ENCODE peak calls at places on chromosomes 12 and 14, in four cellular contexts. M is Caki2, I is NB4, F is ovary. C is an unnamed sample.

GRCh38 chr14:102722646-102723045 is 54.6 kb upstream of the TRAF3 start:
- DNase-seq in M (no peak), I (no peak), F (no peak), C (no peak)

GRCh38 chr14:79852975-79853374 is 358.3 kb downstream of the DIO2 start:
- DNase-seq in M (no peak), I (no peak), F (no peak), C (no peak)

GRCh38 chr12:57765698-57766463 is 997 bp downstream of the CYP27B1 start:
- DNase-seq in M (no peak), I (no peak), F (no peak), C (no peak)

GRCh38 chr12:42761601-42762350 is 172.2 kb upstream of the PRICKLE1 start:
- DNase-seq in M (no peak), I (no peak), F (no peak), C (no peak)

GRCh38 chr14:63275611-63276010 is 43.1 kb downstream of the GPHB5 start:
- DNase-seq in M (no peak), I (no peak), F (no peak), C (no peak)

GRCh38 chr12:64625243-64626077 is 15.2 kb downstream of the RASSF3 start:
- DNase-seq in M (peak), I (peak), F (peak), C (peak)

GRCh38 chr12:69066420-69067373 is 133.7 kb upstream of the CPM start:
- DNase-seq in M (peak), I (peak), F (no peak), C (no peak)

GRCh38 chr14:57987051-57987450 is 121.2 kb upstream of the SLC35F4 start:
- DNase-seq in M (no peak), I (no peak), F (no peak), C (no peak)

GRCh38 chr14:23513005-23513412 is 38.6 kb downstream of the ZFHX2 start:
- DNase-seq in M (no peak), I (no peak), F (no peak), C (no peak)

GRCh38 chr12:28975564-28976340 is 173.3 kb upstream of the FAR2 start:
- DNase-seq in M (no peak), I (no peak), F (no peak), C (no peak)

GRCh38 chr12:132786192-132786591 is 24.6 kb upstream of the ANKLE2 start:
- DNase-seq in M (no peak), I (no peak), F (no peak), C (no peak)